ENCODE peak calls at places on chromosomes 5 and 9, in four cellular contexts. G, W, Z and K are unnamed samples.

GRCh38 chr5:37730896-37731455 is 108.9 kb downstream of the GDNF start:
- DNase-seq in G (no peak), W (no peak), Z (no peak), K (no peak)

GRCh38 chr9:70110194-70111041 is 66.8 kb downstream of the MAMDC2 start:
- DNase-seq in G (no peak), W (no peak), Z (no peak), K (no peak)

GRCh38 chr5:122492675-122493074 is 180.6 kb downstream of the SNCAIP start:
- DNase-seq in G (no peak), W (no peak), Z (no peak), K (peak)

GRCh38 chr5:159049844-159050318 is 49.8 kb downstream of the EBF1 start:
- DNase-seq in G (no peak), W (no peak), Z (no peak), K (peak)

GRCh38 chr9:111027798-111028197 is 10.5 kb downstream of the LPAR1 start:
- DNase-seq in G (no peak), W (no peak), Z (no peak), K (no peak)

GRCh38 chr5:157651623-157652376 is 438 bp downstream of the SOX30 start:
- DNase-seq in G (peak), W (peak), Z (peak), K (peak)

GRCh38 chr5:33824516-33825195 is 67.1 kb downstream of the ADAMTS12 start:
- DNase-seq in G (no peak), W (no peak), Z (no peak), K (peak)

GRCh38 chr5:66987949-66988838 is 208.4 kb downstream of the CD180 start:
- DNase-seq in G (no peak), W (no peak), Z (no peak), K (peak)

GRCh38 chr5:165460911-165461310 is 1955.5 kb downstream of the MAT2B start:
- DNase-seq in G (peak), W (no peak), Z (no peak), K (no peak)

GRCh38 chr5:163478982-163479271 is 18.5 kb downstream of the HMMR start:
- DNase-seq in G (no peak), W (no peak), Z (no peak), K (no peak)

GRCh38 chr9:32524558-32525461 is 1.2 kb downstream of the RIGI start:
- DNase-seq in G (no peak), W (no peak), Z (no peak), K (peak)

GRCh38 chr5:106875591-106876297 is 795.0 kb downstream of the EFNA5 start:
- DNase-seq in G (no peak), W (no peak), Z (no peak), K (peak)

GRCh38 chr5:113612060-113612496 is 98.6 kb downstream of the YTHDC2 start:
- DNase-seq in G (no peak), W (no peak), Z (no peak), K (peak)

GRCh38 chr5:110054240-110054639 is 364.5 kb downstream of the MAN2A1 start:
- DNase-seq in G (peak), W (no peak), Z (peak), K (peak)

GRCh38 chr5:102668220-102668930 is 86.7 kb upstream of the PAM start:
- DNase-seq in G (no peak), W (no peak), Z (no peak), K (no peak)

GRCh38 chr5:167816864-167817263 is 474.6 kb upstream of the WWC1 start:
- DNase-seq in G (no peak), W (no peak), Z (no peak), K (no peak)

GRCh38 chr5:37722236-37723146 is 117.3 kb downstream of the GDNF start:
- DNase-seq in G (peak), W (no peak), Z (no peak), K (peak)

GRCh38 chr5:145856285-145856818 is 16.5 kb downstream of the GRXCR2 start:
- DNase-seq in G (no peak), W (peak), Z (no peak), K (peak)
- H3K4me3 ChIP-seq in G (peak), W (peak), Z (peak), K (peak)

GRCh38 chr9:86181379-86182315 is 77.8 kb downstream of the C9orf153 start:
- DNase-seq in G (no peak), W (no peak), Z (no peak), K (no peak)

GRCh38 chr9:86175223-86175622 is 75.9 kb upstream of the GOLM1 start:
- DNase-seq in G (no peak), W (no peak), Z (no peak), K (no peak)

GRCh38 chr9:86176468-86176867 is 77.1 kb upstream of the GOLM1 start:
- DNase-seq in G (no peak), W (no peak), Z (no peak), K (no peak)

GRCh38 chr9:86175743-86176456 is 76.5 kb upstream of the GOLM1 start:
- DNase-seq in G (no peak), W (no peak), Z (no peak), K (no peak)
- TF ChIP-seq CTCF in G (no peak), W (no peak), Z (no peak), K (no peak)

GRCh38 chr9:132407196-132407595 is 556 bp upstream of the TTF1 start:
- DNase-seq in G (no peak), W (no peak), Z (no peak), K (no peak)
- H3K4me3 ChIP-seq in G (peak), W (peak), Z (peak), K (peak)

GRCh38 chr5:87827561-87827960 is 414.8 kb upstream of the CCNH start:
- DNase-seq in G (no peak), W (no peak), Z (no peak), K (peak)

GRCh38 chr5:87829214-87829551 is 416.5 kb upstream of the CCNH start:
- DNase-seq in G (no peak), W (no peak), Z (no peak), K (peak)

GRCh38 chr5:87828545-87829213 is 415.9 kb upstream of the CCNH start:
- DNase-seq in G (no peak), W (no peak), Z (no peak), K (no peak)

GRCh38 chr5:87826507-87826906 is 413.8 kb upstream of the CCNH start:
- DNase-seq in G (no peak), W (no peak), Z (no peak), K (no peak)

DNA sequence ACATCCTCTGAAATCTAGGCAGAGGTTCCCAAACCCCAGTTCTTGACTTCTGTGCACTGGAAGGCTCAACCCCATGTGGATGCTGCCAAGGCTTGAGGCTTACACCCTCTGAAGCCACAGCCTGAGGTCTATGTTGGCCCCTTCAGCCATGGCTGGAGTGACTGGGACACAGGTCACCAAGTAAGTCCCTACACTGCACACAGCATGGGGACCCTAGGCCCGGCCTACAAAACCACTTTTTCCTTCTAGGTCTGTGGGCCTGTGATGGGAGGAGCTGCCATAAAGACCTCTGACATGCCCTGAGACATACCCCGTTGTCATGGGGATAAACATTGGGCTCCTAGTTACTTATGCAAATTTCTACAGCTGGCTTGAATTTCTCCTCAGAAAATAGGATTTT is 418.8 kb upstream of the CCNH start:
- DNase-seq in G (no peak), W (no peak), Z (no peak), K (no peak)
- TF ChIP-seq CTCF in G (no peak), W (no peak), Z (no peak), K (no peak)